ENCODE peak calls at places on chromosomes 6 and 20, in four cellular contexts. I, T, Y and N are unnamed samples.
A peak's percentile ranks its signal among the peaks of the same experiment; 100 is the strongest.

GRCh38 chr6:41167173-41167963 is 4.5 kb upstream of the TREM2 start:
- DNase-seq in Y (no peak), T (no peak), I (peak; percentile 66), N (no peak)

GRCh38 chr20:37362231-37362792 is 16.4 kb downstream of the SRC start:
- DNase-seq in T (no peak), I (no peak), Y (no peak), N (no peak)

GRCh38 chr6:5318617-5319016 is 57.3 kb downstream of the FARS2 start:
- DNase-seq in T (no peak), I (no peak), Y (no peak), N (no peak)

GRCh38 chr6:167495506-167496391 is 170.9 kb downstream of the TTLL2 start:
- DNase-seq in T (no peak), I (peak; percentile 33), Y (no peak), N (no peak)

GRCh38 chr6:125913864-125914351 is 42.7 kb upstream of the HINT3 start:
- DNase-seq in Y (no peak), I (no peak), T (peak; percentile 94), N (peak; percentile 93)

GRCh38 chr6:35230950-35231349 is 17.2 kb downstream of the SCUBE3 start:
- DNase-seq in I (no peak), Y (no peak), T (no peak), N (no peak)

GRCh38 chr6:157273756-157274088 is 49.6 kb downstream of the TMEM242 start:
- DNase-seq in I (peak; percentile 42), T (no peak), Y (no peak), N (no peak)

GRCh38 chr20:46530640-46531039 is 17.3 kb upstream of the ZNF334 start:
- DNase-seq in Y (no peak), I (no peak), T (no peak), N (no peak)

GRCh38 chr6:89483111-89483720 is 50.3 kb downstream of the ANKRD6 start:
- DNase-seq in I (peak; percentile 56), T (no peak), Y (no peak), N (no peak)

GRCh38 chr6:147043994-147044477 is 160.2 kb upstream of the STXBP5 start:
- DNase-seq in Y (no peak), I (no peak), T (no peak), N (no peak)

GRCh38 chr6:11027565-11028110 is 16.5 kb downstream of the ELOVL2 start:
- DNase-seq in Y (no peak), T (no peak), I (no peak), N (no peak)

GRCh38 chr6:12844284-12845223 is 128.0 kb downstream of the PHACTR1 start:
- DNase-seq in I (peak; percentile 46), T (no peak), Y (no peak), N (no peak)

GRCh38 chr6:166313255-166314070 is 5.3 kb upstream of the PRR18 start:
- DNase-seq in I (peak; percentile 80), T (no peak), Y (peak; percentile 44), N (no peak)

GRCh38 chr6:20712011-20712410 is 177.8 kb downstream of the CDKAL1 start:
- DNase-seq in T (no peak), Y (no peak), I (no peak), N (no peak)

GRCh38 chr6:102064142-102064541 is 670.6 kb downstream of the GRIK2 start:
- DNase-seq in T (no peak), I (no peak), Y (no peak), N (no peak)

GRCh38 chr6:153167907-153168306 is 36.8 kb upstream of the RGS17 start:
- DNase-seq in T (no peak), Y (no peak), I (no peak), N (no peak)

GRCh38 chr6:125753218-125753936 is 3.9 kb downstream of the HEY2 start:
- DNase-seq in I (peak; percentile 8), T (no peak), Y (no peak), N (no peak)

GRCh38 chr6:163209005-163209404 is 205.5 kb upstream of the QKI start:
- DNase-seq in Y (no peak), T (no peak), I (no peak), N (no peak)

GRCh38 chr6:42260972-42261371 is 43.3 kb upstream of the MRPS10 start:
- DNase-seq in I (peak; percentile 69), Y (no peak), T (no peak), N (no peak)

GRCh38 chr6:154909821-154910220 is 85.3 kb upstream of the TIAM2 start:
- DNase-seq in T (no peak), Y (no peak), I (peak; percentile 66), N (no peak)

GRCh38 chr6:45590225-45590624 is 212.5 kb upstream of the SUPT3H start:
- DNase-seq in I (no peak), Y (no peak), T (peak; percentile 63), N (peak; percentile 95)

GRCh38 chr20:40812415-40813212 is 123.6 kb upstream of the MAFB start:
- DNase-seq in T (no peak), I (no peak), Y (no peak), N (no peak)

GRCh38 chr6:38477680-38478260 is 162.0 kb downstream of the BTBD9 start:
- DNase-seq in T (no peak), I (peak; percentile 69), Y (no peak), N (no peak)

GRCh38 chr6:26116267-26116666 is 29.0 kb downstream of the HFE start:
- DNase-seq in Y (no peak), I (no peak), T (no peak), N (no peak)

GRCh38 chr20:12970372-12970821 is 38.4 kb upstream of the SPTLC3 start:
- DNase-seq in T (peak; percentile 16), Y (no peak), I (peak; percentile 56), N (no peak)

GRCh38 chr6:51152594-51152993 is 333.9 kb downstream of the TFAP2B start:
- DNase-seq in T (no peak), I (no peak), Y (no peak), N (no peak)

DNA sequence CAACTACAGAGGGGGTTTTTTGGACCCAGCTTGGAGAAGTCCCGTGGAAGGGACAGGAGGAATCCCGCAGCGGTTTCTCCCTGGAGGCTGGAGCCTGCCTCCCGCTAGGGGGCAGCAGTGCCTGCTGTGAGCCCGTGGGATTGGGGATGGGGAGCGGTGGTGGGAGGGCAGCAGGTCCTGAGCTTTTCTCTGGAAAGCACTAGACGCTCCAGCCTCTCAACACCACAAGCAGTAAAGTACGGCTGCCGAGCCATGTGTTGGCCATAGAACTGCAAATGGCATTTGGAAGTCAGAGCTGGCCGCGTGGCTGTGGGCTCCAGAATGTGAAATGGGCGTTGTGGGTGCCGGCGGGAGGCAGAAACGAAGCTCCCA is 47.8 kb downstream of the GMPR start:
- DNase-seq in I (peak; percentile 81), Y (no peak), T (no peak), N (no peak)
- TF ChIP-seq CTCF in I (peak; percentile 86), Y (peak; percentile 95), T (peak; percentile 88), N (peak; percentile 90)

GRCh38 chr6:18360188-18360587 is 27.0 kb upstream of the RNF144B start:
- DNase-seq in T (no peak), I (no peak), Y (no peak), N (no peak)
- H3K4me3 ChIP-seq in T (no peak overlapping the region), I (no peak overlapping the region), Y (no peak overlapping the region), N (no peak overlapping the region)

DNA sequence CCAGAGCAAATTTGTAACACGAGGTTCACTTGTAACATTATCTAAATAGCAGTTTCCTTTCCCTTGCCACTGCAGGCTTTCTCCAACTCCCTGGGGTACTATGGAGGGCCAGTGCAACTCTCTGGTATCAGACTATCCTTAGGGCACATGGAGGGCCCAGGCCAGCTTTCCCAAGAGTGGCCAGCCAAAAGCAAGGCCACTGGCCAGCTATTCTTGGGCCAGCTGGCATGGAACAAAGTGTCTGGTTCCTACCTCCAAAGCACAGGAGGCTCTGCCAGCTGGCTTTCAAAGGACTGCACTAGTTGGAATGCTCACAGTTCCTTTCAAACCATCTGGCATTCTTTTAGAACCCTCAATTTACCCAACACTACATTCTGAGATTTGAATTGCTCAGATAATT is 8.7 kb downstream of the RNF24 start:
- DNase-seq in T (no peak), Y (no peak), I (peak; percentile 18), N (no peak)
- H3K27me3 ChIP-seq in T (no peaks in the 10 kb centered on the region), Y (no peaks in the 10 kb centered on the region), I (no peaks in the 10 kb centered on the region), N (no peaks in the 10 kb centered on the region)

GRCh38 chr20:25083773-25084615 is 2.1 kb upstream of the VSX1 start:
- DNase-seq in Y (no peak), T (no peak), I (peak; percentile 76), N (no peak)
- TF ChIP-seq CTCF in Y (no peak), T (peak; percentile 35), I (peak; percentile 73), N (peak; percentile 30)

GRCh38 chr6:109071125-109071917 is 23.3 kb downstream of the SESN1 start:
- DNase-seq in T (no peak), Y (no peak), I (no peak), N (no peak)

GRCh38 chr6:109076421-109076820 is 18.2 kb downstream of the SESN1 start:
- DNase-seq in Y (no peak), I (no peak), T (no peak), N (no peak)

GRCh38 chr6:109069746-109070145 is 24.9 kb downstream of the SESN1 start:
- DNase-seq in Y (no peak), T (no peak), I (no peak), N (no peak)

GRCh38 chr6:109075934-109076333 is 18.7 kb downstream of the SESN1 start:
- DNase-seq in Y (no peak), I (no peak), T (no peak), N (no peak)

DNA sequence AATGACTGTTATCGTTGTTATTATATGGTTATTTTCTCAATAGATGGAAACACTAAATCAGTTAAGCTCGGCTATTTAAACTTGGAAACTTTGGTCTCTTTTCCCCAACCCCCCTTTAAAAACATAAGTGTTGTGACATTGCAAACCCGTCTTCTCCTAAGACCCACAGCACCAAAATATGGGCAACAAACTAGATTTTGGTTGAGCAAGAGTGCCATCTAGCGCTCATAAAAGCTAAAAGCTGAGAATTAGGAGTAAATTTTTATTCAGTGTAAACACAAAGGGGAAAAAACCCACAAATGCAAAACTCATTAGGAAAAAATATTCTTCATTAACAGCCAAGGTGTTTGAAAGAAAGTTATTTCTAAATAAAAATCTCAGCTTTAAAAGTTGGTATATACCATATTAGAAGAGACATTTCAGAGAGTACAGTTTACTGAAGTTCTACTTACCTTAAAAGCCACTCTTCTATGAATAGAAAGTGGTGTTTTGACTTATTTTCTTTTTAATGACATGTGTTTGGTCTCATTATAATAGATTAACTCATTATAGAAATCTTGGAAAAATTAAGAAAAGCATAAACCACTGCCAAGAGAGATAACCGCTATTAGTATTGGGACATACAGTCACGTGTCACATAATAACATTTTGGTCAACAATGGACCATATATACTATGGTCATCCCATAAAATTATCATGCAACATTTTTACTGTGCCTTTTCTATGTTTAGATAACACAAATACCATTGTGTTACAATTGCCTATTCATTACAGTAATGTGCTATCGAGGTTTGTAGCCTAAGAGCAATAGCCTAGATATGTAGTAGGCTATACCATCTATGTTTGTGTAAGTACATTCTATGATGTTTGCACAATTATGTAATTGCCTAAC is 21.1 kb downstream of the SESN1 start:
- DNase-seq in Y (no peak), T (peak; percentile 46), I (peak; percentile 83), N (no peak)
- H3K4me3 ChIP-seq in Y (no peak overlapping the region), T (no peak overlapping the region), I (no peak overlapping the region), N (no peak overlapping the region)

GRCh38 chr20:63061701-63062100 is 54.9 kb upstream of the BHLHE23 start:
- DNase-seq in I (no peak), Y (no peak), T (no peak), N (no peak)
- H3K27me3 ChIP-seq in I (peaks cover 20% of the 10 kb centered on the region), Y (no peaks in the 10 kb centered on the region), T (peaks cover 10% of the 10 kb centered on the region), N (peaks cover 7% of the 10 kb centered on the region)